ENCODE peak calls at places on chromosome 17, in nine cellular contexts. N is stimulated activated CD8-positive, alpha-beta memory T cell treated with anti-CD3 and anti-CD28 coated beads, Interleukin-15, amount 100 ng/mL, for 4 hours; S is right cardiac atrium; B is CD8-positive, alpha-beta T cell; Q is GM19239; D is HT1080; F is A172; P is memory B cell; K is Caco-2. C is an unnamed sample.

GRCh38 chr17:32899240-32900013 is 22.5 kb upstream of the MYO1D start:
- DNase-seq in P (no peak), D (no peak), N (no peak), S (no peak), Q (no peak), B (no peak), K (peak; percentile 68), F (no peak), C (no peak)

GRCh38 chr17:57612202-57613071 is 132.7 kb downstream of the CCDC182 start:
- DNase-seq in P (no peak), F (no peak), K (peak; percentile 34), B (no peak), S (no peak), D (no peak), N (no peak), Q (no peak), C (no peak)

GRCh38 chr17:77873518-77874302 is 84.8 kb upstream of the TNRC6C start:
- DNase-seq in N (no peak), K (no peak), Q (no peak), P (no peak), F (no peak), B (no peak), S (peak; percentile 19), D (no peak), C (no peak)

GRCh38 chr17:71284032-71284755 is 836.6 kb upstream of the SOX9 start:
- DNase-seq in N (no peak), K (no peak), F (no peak), B (no peak), P (no peak), D (no peak), S (no peak), Q (no peak), C (no peak)

GRCh38 chr17:47864791-47865216 is 13.8 kb upstream of the SP6 start:
- DNase-seq in S (no peak), K (no peak), B (no peak), P (no peak), D (no peak), F (no peak), Q (no peak), N (no peak), C (no peak)

GRCh38 chr17:1873418-1873817 is 43.6 kb downstream of the RPA1 start:
- DNase-seq in D (no peak), P (no peak), B (no peak), S (no peak), F (no peak), Q (no peak), K (no peak), N (no peak), C (no peak)

GRCh38 chr17:80619535-80620235 is 75.0 kb downstream of the RPTOR start:
- DNase-seq in F (peak; percentile 81), D (peak; percentile 60), S (no peak), Q (no peak), P (no peak), K (peak; percentile 62), B (no peak), N (no peak), C (no peak)

GRCh38 chr17:31416503-31416923 is 25.0 kb downstream of the RAB11FIP4 start:
- DNase-seq in S (peak; percentile 86), B (no peak), K (peak; percentile 35), N (no peak), D (no peak), P (no peak), Q (no peak), F (no peak), C (no peak)

GRCh38 chr17:52383493-52384100 is 225.1 kb upstream of the CA10 start:
- DNase-seq in D (peak; percentile 87), B (no peak), K (peak; percentile 76), N (no peak), F (peak; percentile 50), Q (no peak), P (no peak), S (no peak), C (peak; percentile 83)

GRCh38 chr17:2170023-2170422 is 115.1 kb downstream of the HIC1 start:
- DNase-seq in K (no peak), P (no peak), S (no peak), F (no peak), N (no peak), B (no peak), D (no peak), Q (peak; percentile 23), C (no peak)

GRCh38 chr17:62802531-62803205 is 5.4 kb downstream of the MARCHF10 start:
- DNase-seq in F (no peak), Q (no peak), N (no peak), S (no peak), D (no peak), K (no peak), P (no peak), B (no peak), C (no peak)

GRCh38 chr17:21029032-21029431 is 13.8 kb downstream of the USP22 start:
- DNase-seq in N (no peak), S (no peak), D (no peak), Q (no peak), P (no peak), K (no peak), B (no peak), F (no peak), C (no peak)

GRCh38 chr17:50429793-50430192 is 3.8 kb downstream of the ACSF2 start:
- DNase-seq in K (peak; percentile 38), S (no peak), D (no peak), B (no peak), P (no peak), N (no peak), Q (no peak), F (no peak), C (no peak)

GRCh38 chr17:48262982-48263586 is 155.5 kb downstream of the SNX11 start:
- DNase-seq in N (no peak), B (no peak), D (no peak), Q (no peak), F (no peak), S (no peak), P (no peak), K (no peak), C (peak; percentile 41)

GRCh38 chr17:55265434-55266021 is 768 bp downstream of the HLF start:
- DNase-seq in K (no peak), P (peak; percentile 37), N (no peak), F (no peak), B (no peak), Q (no peak), D (no peak), S (peak; percentile 75), C (no peak)

GRCh38 chr17:40463122-40463550 is 19.9 kb downstream of the IGFBP4 start:
- DNase-seq in F (no peak), N (no peak), K (no peak), D (no peak), Q (no peak), P (no peak), S (peak; percentile 76), B (no peak), C (no peak)

GRCh38 chr17:1643293-1643998 is 2.1 kb downstream of the SCARF1 start:
- DNase-seq in Q (peak; percentile 68), F (no peak), N (no peak), K (peak; percentile 91), D (no peak), B (peak; percentile 50), S (peak; percentile 80), P (peak; percentile 65), C (peak; percentile 65)

GRCh38 chr17:44256671-44257070 is 11.3 kb downstream of the SLC4A1 start:
- DNase-seq in K (no peak), F (no peak), B (no peak), P (no peak), S (no peak), Q (no peak), N (no peak), D (no peak), C (no peak)

GRCh38 chr17:43608313-43608712 is 53.4 kb downstream of the MEOX1 start:
- DNase-seq in B (no peak), K (no peak), F (peak; percentile 80), Q (no peak), N (no peak), S (no peak), P (no peak), D (peak; percentile 52), C (peak; percentile 53)

GRCh38 chr17:31274252-31274651 is 22.8 kb downstream of the OMG start:
- DNase-seq in Q (no peak), D (no peak), N (no peak), K (no peak), P (no peak), B (no peak), F (no peak), S (no peak), C (no peak)

GRCh38 chr17:43367588-43368242 is 31.1 kb upstream of the ARL4D start:
- DNase-seq in D (peak; percentile 95), K (peak; percentile 80), P (no peak), F (peak; percentile 85), N (no peak), Q (no peak), B (peak; percentile 16), S (no peak), C (peak; percentile 93)

GRCh38 chr17:10512856-10513255 is 5.5 kb downstream of the MYH1 start:
- DNase-seq in S (no peak), Q (no peak), B (no peak), K (no peak), N (no peak), P (no peak), F (no peak), D (no peak), C (no peak)

GRCh38 chr17:80375186-80375585 is 39.8 kb upstream of the ENDOV start:
- DNase-seq in N (no peak), F (no peak), Q (no peak), B (no peak), K (no peak), D (no peak), P (no peak), S (no peak), C (no peak)

GRCh38 chr17:81845881-81846742 is 11.3 kb upstream of the PPP1R27 start:
- DNase-seq in S (peak; percentile 52), P (no peak), N (no peak), F (no peak), K (no peak), Q (no peak), D (no peak), B (no peak), C (no peak)

GRCh38 chr17:60392845-60393702 is 1.1 kb upstream of the USP32 start:
- DNase-seq in K (no peak), N (no peak), F (peak; percentile 82), Q (no peak), D (peak; percentile 72), S (no peak), B (no peak), P (no peak), C (peak; percentile 51)

GRCh38 chr17:75614006-75614405 is 19.2 kb upstream of the SMIM5 start:
- DNase-seq in F (no peak), D (no peak), N (no peak), P (no peak), K (no peak), B (no peak), Q (no peak), S (peak; percentile 46), C (no peak)

GRCh38 chr17:47820023-47820789 is 1.4 kb downstream of the OSBPL7 start:
- DNase-seq in D (peak; percentile 15), F (peak; percentile 41), P (no peak), K (peak; percentile 66), S (no peak), Q (no peak), N (no peak), B (no peak), C (no peak)